ENCODE peak calls at places on chromosomes 2 and 18, in seven cellular contexts. T, F, G, Q, K, I and C are unnamed samples.
A peak's percentile ranks its signal among the peaks of the same experiment; 100 is the strongest.

GRCh38 chr2:68994864-68995263 is 18.1 kb upstream of the ANTXR1 start:
- DNase-seq in G (no peak), K (no peak), Q (no peak), I (no peak), F (no peak), T (no peak), C (no peak)

GRCh38 chr2:73104933-73105332 is 7.8 kb downstream of the RAB11FIP5 start:
- DNase-seq in Q (no peak), K (no peak), T (no peak), I (no peak), F (no peak), G (no peak), C (no peak)

GRCh38 chr2:220134756-220135534 is 507.5 kb downstream of the SLC4A3 start:
- DNase-seq in T (no peak), F (no peak), Q (no peak), G (no peak), K (no peak), I (peak; percentile 39), C (no peak)

GRCh38 chr2:102664439-102665042 is 45.2 kb downstream of the SLC9A2 start:
- DNase-seq in T (peak; percentile 51), Q (peak; percentile 28), K (peak; percentile 58), F (peak; percentile 39), I (no peak), G (no peak), C (no peak)

GRCh38 chr18:29849145-29849544 is 1193.4 kb downstream of the DSC3 start:
- DNase-seq in K (no peak), Q (no peak), G (no peak), I (no peak), T (no peak), F (no peak), C (no peak)

GRCh38 chr2:66555076-66555475 is 120.2 kb downstream of the MEIS1 start:
- DNase-seq in F (no peak), T (no peak), I (no peak), K (no peak), Q (no peak), G (no peak), C (no peak)

GRCh38 chr2:221400411-221400810 is 171.7 kb downstream of the EPHA4 start:
- DNase-seq in K (no peak), G (no peak), F (no peak), Q (no peak), T (no peak), I (no peak), C (no peak)

GRCh38 chr2:192283450-192283849 is 88.7 kb upstream of the TMEFF2 start:
- DNase-seq in I (no peak), K (no peak), G (no peak), Q (no peak), F (no peak), T (no peak), C (no peak)

GRCh38 chr18:56869189-56869777 is 218.1 kb downstream of the WDR7 start:
- DNase-seq in G (peak; percentile 63), T (peak; percentile 11), F (no peak), I (peak; percentile 10), K (no peak), Q (peak; percentile 12), C (peak; percentile 73)

GRCh38 chr2:221422516-221423211 is 149.4 kb downstream of the EPHA4 start:
- DNase-seq in F (no peak), T (no peak), K (no peak), G (peak; percentile 37), I (no peak), Q (no peak), C (no peak)

GRCh38 chr2:217714268-217714643 is 288.5 kb downstream of the TNS1 start:
- DNase-seq in G (peak; percentile 99), K (no peak), T (no peak), F (no peak), I (no peak), Q (no peak), C (no peak)

GRCh38 chr2:186966015-186966414 is 117.0 kb upstream of the ZSWIM2 start:
- DNase-seq in K (no peak), I (peak; percentile 51), G (no peak), T (no peak), F (no peak), Q (no peak), C (no peak)

GRCh38 chr18:7517852-7518251 is 49.3 kb upstream of the PTPRM start:
- DNase-seq in Q (no peak), F (no peak), G (no peak), K (no peak), T (no peak), I (no peak), C (no peak)

GRCh38 chr18:72147830-72148229 is 396.3 kb downstream of the CBLN2 start:
- DNase-seq in F (no peak), G (no peak), T (no peak), Q (no peak), I (no peak), K (no peak), C (peak; percentile 54)

GRCh38 chr2:68832161-68832869 is 38.9 kb downstream of the BMP10 start:
- DNase-seq in G (peak; percentile 100), I (no peak), Q (peak; percentile 65), K (peak; percentile 15), F (peak; percentile 40), T (peak; percentile 71), C (peak; percentile 76)

GRCh38 chr18:62634991-62635630 is 80.2 kb upstream of the PHLPP1 start:
- DNase-seq in K (no peak), G (no peak), Q (no peak), F (no peak), T (no peak), I (no peak), C (no peak)

GRCh38 chr2:154952346-154953010 is 254.0 kb downstream of the KCNJ3 start:
- DNase-seq in F (no peak), T (no peak), G (no peak), I (no peak), Q (peak; percentile 2), K (no peak), C (peak; percentile 27)

GRCh38 chr18:12366379-12366778 is 10.6 kb downstream of the AFG3L2 start:
- DNase-seq in T (no peak), Q (no peak), G (no peak), F (no peak), K (no peak), I (no peak), C (no peak)

GRCh38 chr18:47767699-47768098 is 162.8 kb downstream of the SMAD2 start:
- DNase-seq in F (no peak), G (no peak), T (no peak), K (no peak), Q (no peak), I (no peak), C (no peak)

GRCh38 chr2:29855924-29856639 is 65.3 kb downstream of the ALK start:
- DNase-seq in F (no peak), I (no peak), G (no peak), K (no peak), T (no peak), Q (no peak), C (no peak)

GRCh38 chr2:204849887-204850286 is 304.6 kb downstream of the PARD3B start:
- DNase-seq in Q (no peak), I (no peak), G (no peak), F (no peak), K (no peak), T (no peak), C (no peak)

GRCh38 chr18:3596324-3597158 is 146.6 kb downstream of the TGIF1 start:
- DNase-seq in I (no peak), Q (peak; percentile 52), T (peak; percentile 69), K (peak; percentile 27), G (peak; percentile 79), F (no peak), C (no peak)

GRCh38 chr18:13025233-13025632 is 34.1 kb downstream of the CEP192 start:
- DNase-seq in I (no peak), Q (no peak), T (no peak), K (no peak), G (no peak), F (no peak), C (no peak)

GRCh38 chr2:196370386-196370785 is 199.0 kb upstream of the STK17B start:
- DNase-seq in I (no peak), G (no peak), T (no peak), K (no peak), F (no peak), Q (no peak), C (no peak)

GRCh38 chr2:112175958-112176573 is 37.9 kb downstream of the FBLN7 start:
- DNase-seq in K (no peak), T (no peak), Q (no peak), F (no peak), I (no peak), G (no peak), C (no peak)

GRCh38 chr2:25672500-25673169 is 742 bp downstream of the DTNB start:
- DNase-seq in G (peak; percentile 71), T (peak; percentile 78), I (peak; percentile 89), F (peak; percentile 46), K (peak; percentile 66), Q (peak; percentile 83), C (peak; percentile 73)